ENCODE peak calls at places on chromosomes 4 and X, in ten cellular contexts. One of them, this sample, is unnamed.

GRCh38 chr4:8224596-8225289 is 25.7 kb downstream of the SH3TC1 start:
- DNase-seq in tibial nerve: no peak
- DNase-seq in fibroblast of lung: no peak
- DNase-seq in AG04450: no peak
- DNase-seq in HFFc6: no peak
- DNase-seq in heart left ventricle: peak
- DNase-seq in foreskin fibroblast: no peak
- DNase-seq in BE2C: no peak
- DNase-seq in GM12864: no peak
- DNase-seq in cardiac muscle cell: no peak
- DNase-seq in this sample: no peak

GRCh38 chr4:104093247-104093646 is 373.5 kb upstream of the TACR3 start:
- DNase-seq in heart left ventricle: no peak
- DNase-seq in cardiac muscle cell: no peak
- DNase-seq in HFFc6: no peak
- DNase-seq in fibroblast of lung: no peak
- DNase-seq in tibial nerve: no peak
- DNase-seq in foreskin fibroblast: no peak
- DNase-seq in AG04450: no peak
- DNase-seq in BE2C: no peak
- DNase-seq in GM12864: no peak
- DNase-seq in this sample: no peak

GRCh38 chr4:4260185-4260751 is 12.2 kb upstream of the TMEM128 start:
- DNase-seq in foreskin fibroblast: peak
- DNase-seq in GM12864: peak
- DNase-seq in HFFc6: peak
- DNase-seq in fibroblast of lung: peak
- DNase-seq in cardiac muscle cell: no peak
- DNase-seq in heart left ventricle: no peak
- DNase-seq in tibial nerve: no peak
- DNase-seq in AG04450: no peak
- DNase-seq in BE2C: no peak
- DNase-seq in this sample: no peak

GRCh38 chr4:156888762-156889161 is 82.8 kb downstream of the PDGFC start:
- DNase-seq in HFFc6: peak
- DNase-seq in cardiac muscle cell: no peak
- DNase-seq in GM12864: no peak
- DNase-seq in foreskin fibroblast: peak
- DNase-seq in tibial nerve: no peak
- DNase-seq in heart left ventricle: no peak
- DNase-seq in AG04450: no peak
- DNase-seq in BE2C: no peak
- DNase-seq in fibroblast of lung: peak
- DNase-seq in this sample: no peak

GRCh38 chrX:38975368-38975767 is 174.1 kb downstream of the MID1IP1 start:
- DNase-seq in tibial nerve: no peak
- DNase-seq in cardiac muscle cell: no peak
- DNase-seq in GM12864: no peak
- DNase-seq in BE2C: no peak
- DNase-seq in heart left ventricle: no peak
- DNase-seq in AG04450: no peak
- DNase-seq in foreskin fibroblast: peak
- DNase-seq in fibroblast of lung: no peak
- DNase-seq in HFFc6: no peak
- DNase-seq in this sample: no peak

GRCh38 chr4:150525321-150525868 is 56.6 kb upstream of the MAB21L2 start:
- DNase-seq in BE2C: no peak
- DNase-seq in cardiac muscle cell: no peak
- DNase-seq in HFFc6: no peak
- DNase-seq in heart left ventricle: no peak
- DNase-seq in fibroblast of lung: no peak
- DNase-seq in tibial nerve: no peak
- DNase-seq in foreskin fibroblast: no peak
- DNase-seq in AG04450: no peak
- DNase-seq in GM12864: no peak
- DNase-seq in this sample: no peak

GRCh38 chr4:10727140-10727880 is 42.7 kb upstream of the CLNK start:
- DNase-seq in GM12864: peak
- DNase-seq in tibial nerve: no peak
- DNase-seq in cardiac muscle cell: no peak
- DNase-seq in BE2C: no peak
- DNase-seq in AG04450: no peak
- DNase-seq in HFFc6: no peak
- DNase-seq in fibroblast of lung: no peak
- DNase-seq in heart left ventricle: no peak
- DNase-seq in foreskin fibroblast: no peak
- DNase-seq in this sample: no peak

GRCh38 chrX:110317079-110317819 is 636 bp downstream of the AMMECR1 start:
- DNase-seq in cardiac muscle cell: peak
- DNase-seq in GM12864: no peak
- DNase-seq in tibial nerve: no peak
- DNase-seq in fibroblast of lung: no peak
- DNase-seq in BE2C: peak
- DNase-seq in AG04450: no peak
- DNase-seq in foreskin fibroblast: peak
- DNase-seq in HFFc6: no peak
- DNase-seq in heart left ventricle: no peak
- DNase-seq in this sample: peak

GRCh38 chr4:170008376-170008775 is 17.8 kb downstream of the MFAP3L start:
- DNase-seq in BE2C: no peak
- DNase-seq in HFFc6: peak
- DNase-seq in heart left ventricle: no peak
- DNase-seq in fibroblast of lung: no peak
- DNase-seq in GM12864: no peak
- DNase-seq in AG04450: no peak
- DNase-seq in cardiac muscle cell: no peak
- DNase-seq in tibial nerve: no peak
- DNase-seq in foreskin fibroblast: peak
- DNase-seq in this sample: no peak

GRCh38 chrX:67922950-67923349 is 379.1 kb downstream of the AR start:
- DNase-seq in cardiac muscle cell: no peak
- DNase-seq in AG04450: no peak
- DNase-seq in BE2C: no peak
- DNase-seq in GM12864: no peak
- DNase-seq in tibial nerve: no peak
- DNase-seq in foreskin fibroblast: no peak
- DNase-seq in heart left ventricle: no peak
- DNase-seq in fibroblast of lung: no peak
- DNase-seq in HFFc6: no peak
- DNase-seq in this sample: no peak

GRCh38 chr4:13162886-13163285 is 321.3 kb downstream of the RAB28 start:
- DNase-seq in cardiac muscle cell: peak
- DNase-seq in HFFc6: no peak
- DNase-seq in foreskin fibroblast: no peak
- DNase-seq in BE2C: no peak
- DNase-seq in AG04450: no peak
- DNase-seq in tibial nerve: no peak
- DNase-seq in heart left ventricle: no peak
- DNase-seq in fibroblast of lung: peak
- DNase-seq in GM12864: no peak
- DNase-seq in this sample: no peak

GRCh38 chr4:118989098-118990080 is 100.7 kb downstream of the SYNPO2 start:
- DNase-seq in heart left ventricle: no peak
- DNase-seq in AG04450: no peak
- DNase-seq in GM12864: no peak
- DNase-seq in cardiac muscle cell: no peak
- DNase-seq in foreskin fibroblast: peak
- DNase-seq in HFFc6: peak
- DNase-seq in tibial nerve: no peak
- DNase-seq in fibroblast of lung: peak
- DNase-seq in BE2C: no peak
- DNase-seq in this sample: no peak

GRCh38 chr4:1260418-1261106 is 11.6 kb upstream of the CTBP1 start:
- DNase-seq in heart left ventricle: no peak
- DNase-seq in foreskin fibroblast: no peak
- DNase-seq in GM12864: no peak
- DNase-seq in cardiac muscle cell: no peak
- DNase-seq in HFFc6: no peak
- DNase-seq in AG04450: no peak
- DNase-seq in tibial nerve: no peak
- DNase-seq in fibroblast of lung: no peak
- DNase-seq in BE2C: no peak
- DNase-seq in this sample: no peak

GRCh38 chr4:168360271-168360670 is 41.7 kb upstream of the DDX60 start:
- DNase-seq in heart left ventricle: no peak
- DNase-seq in BE2C: no peak
- DNase-seq in tibial nerve: no peak
- DNase-seq in fibroblast of lung: peak
- DNase-seq in HFFc6: no peak
- DNase-seq in GM12864: no peak
- DNase-seq in cardiac muscle cell: no peak
- DNase-seq in AG04450: no peak
- DNase-seq in foreskin fibroblast: no peak
- DNase-seq in this sample: no peak

GRCh38 chr4:119151161-119151560 is 15.5 kb downstream of the MYOZ2 start:
- DNase-seq in GM12864: no peak
- DNase-seq in AG04450: no peak
- DNase-seq in HFFc6: no peak
- DNase-seq in tibial nerve: no peak
- DNase-seq in BE2C: no peak
- DNase-seq in cardiac muscle cell: no peak
- DNase-seq in fibroblast of lung: no peak
- DNase-seq in heart left ventricle: no peak
- DNase-seq in foreskin fibroblast: no peak
- DNase-seq in this sample: no peak

GRCh38 chrX:130118396-130118795 is 8.1 kb upstream of the ELF4 start:
- DNase-seq in fibroblast of lung: peak
- DNase-seq in cardiac muscle cell: no peak
- DNase-seq in GM12864: no peak
- DNase-seq in tibial nerve: no peak
- DNase-seq in foreskin fibroblast: peak
- DNase-seq in BE2C: no peak
- DNase-seq in HFFc6: peak
- DNase-seq in AG04450: peak
- DNase-seq in heart left ventricle: no peak
- DNase-seq in this sample: no peak

GRCh38 chr4:133801858-133802257 is 399.7 kb downstream of the PABPC4L start:
- DNase-seq in fibroblast of lung: no peak
- DNase-seq in cardiac muscle cell: no peak
- DNase-seq in AG04450: no peak
- DNase-seq in GM12864: no peak
- DNase-seq in tibial nerve: no peak
- DNase-seq in HFFc6: no peak
- DNase-seq in heart left ventricle: no peak
- DNase-seq in BE2C: no peak
- DNase-seq in foreskin fibroblast: no peak
- DNase-seq in this sample: no peak

GRCh38 chr4:6378493-6379445 is 93.6 kb downstream of the PPP2R2C start:
- DNase-seq in BE2C: no peak
- DNase-seq in fibroblast of lung: no peak
- DNase-seq in heart left ventricle: peak
- DNase-seq in HFFc6: no peak
- DNase-seq in AG04450: no peak
- DNase-seq in cardiac muscle cell: no peak
- DNase-seq in foreskin fibroblast: no peak
- DNase-seq in GM12864: no peak
- DNase-seq in tibial nerve: no peak
- DNase-seq in this sample: no peak

GRCh38 chr4:112514449-112515277 is 1.3 kb downstream of the NEUROG2 start:
- DNase-seq in fibroblast of lung: no peak
- DNase-seq in heart left ventricle: peak
- DNase-seq in BE2C: peak
- DNase-seq in GM12864: no peak
- DNase-seq in foreskin fibroblast: no peak
- DNase-seq in cardiac muscle cell: no peak
- DNase-seq in HFFc6: no peak
- DNase-seq in AG04450: no peak
- DNase-seq in tibial nerve: no peak
- DNase-seq in this sample: no peak
- TF ChIP-seq CTCF in fibroblast of lung: no peak
- TF ChIP-seq CTCF in heart left ventricle: no peak
- TF ChIP-seq CTCF in BE2C: no peak
- TF ChIP-seq CTCF in GM12864: peak
- TF ChIP-seq CTCF in foreskin fibroblast: no peak
- TF ChIP-seq CTCF in cardiac muscle cell: no peak
- TF ChIP-seq CTCF in HFFc6: no peak
- TF ChIP-seq CTCF in AG04450: no peak
- TF ChIP-seq CTCF in tibial nerve: no peak
- TF ChIP-seq CTCF in this sample: no peak

DNA sequence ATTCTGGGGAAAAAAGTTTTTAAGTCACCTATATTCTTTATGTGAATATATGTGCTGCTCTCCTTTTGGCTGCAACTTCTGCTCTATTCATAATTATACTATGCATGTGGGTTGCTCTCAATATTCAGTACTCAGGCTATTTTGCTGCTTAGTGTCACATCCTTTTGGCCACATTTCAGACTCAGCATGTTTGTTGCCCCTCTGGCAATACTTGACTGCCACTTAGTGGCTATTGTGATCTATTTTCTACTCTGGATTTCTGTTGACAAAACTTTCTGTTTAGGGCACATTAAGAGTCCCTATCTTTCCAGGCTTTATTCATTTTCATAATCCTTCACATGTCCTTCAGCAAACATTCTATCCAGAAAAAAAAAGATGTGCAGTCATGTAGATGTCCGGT is 15.8 kb upstream of the CT45A1 start:
- DNase-seq in heart left ventricle: no peak
- DNase-seq in tibial nerve: no peak
- DNase-seq in AG04450: no peak
- DNase-seq in foreskin fibroblast: no peak
- DNase-seq in cardiac muscle cell: no peak
- DNase-seq in HFFc6: no peak
- DNase-seq in fibroblast of lung: no peak
- DNase-seq in GM12864: no peak
- DNase-seq in BE2C: no peak
- DNase-seq in this sample: no peak
- TF ChIP-seq CTCF in heart left ventricle: no peak
- TF ChIP-seq CTCF in tibial nerve: no peak
- TF ChIP-seq CTCF in AG04450: no peak
- TF ChIP-seq CTCF in foreskin fibroblast: no peak
- TF ChIP-seq CTCF in cardiac muscle cell: no peak
- TF ChIP-seq CTCF in HFFc6: no peak
- TF ChIP-seq CTCF in fibroblast of lung: no peak
- TF ChIP-seq CTCF in GM12864: no peak
- TF ChIP-seq CTCF in BE2C: no peak
- TF ChIP-seq CTCF in this sample: no peak

GRCh38 chrX:5683996-5684395 is 544.7 kb downstream of the NLGN4X start:
- DNase-seq in cardiac muscle cell: no peak
- DNase-seq in BE2C: no peak
- DNase-seq in GM12864: no peak
- DNase-seq in fibroblast of lung: no peak
- DNase-seq in AG04450: no peak
- DNase-seq in foreskin fibroblast: no peak
- DNase-seq in heart left ventricle: no peak
- DNase-seq in tibial nerve: no peak
- DNase-seq in HFFc6: no peak
- DNase-seq in this sample: no peak

GRCh38 chrX:5681159-5681558 is 547.5 kb downstream of the NLGN4X start:
- DNase-seq in GM12864: no peak
- DNase-seq in tibial nerve: no peak
- DNase-seq in fibroblast of lung: peak
- DNase-seq in BE2C: no peak
- DNase-seq in cardiac muscle cell: no peak
- DNase-seq in HFFc6: no peak
- DNase-seq in foreskin fibroblast: peak
- DNase-seq in heart left ventricle: no peak
- DNase-seq in AG04450: no peak
- DNase-seq in this sample: no peak
- TF ChIP-seq CTCF in GM12864: no peak
- TF ChIP-seq CTCF in tibial nerve: no peak
- TF ChIP-seq CTCF in fibroblast of lung: no peak
- TF ChIP-seq CTCF in BE2C: no peak
- TF ChIP-seq CTCF in cardiac muscle cell: no peak
- TF ChIP-seq CTCF in HFFc6: no peak
- TF ChIP-seq CTCF in foreskin fibroblast: peak
- TF ChIP-seq CTCF in heart left ventricle: no peak
- TF ChIP-seq CTCF in AG04450: no peak
- TF ChIP-seq CTCF in this sample: no peak

GRCh38 chrX:150683536-150684146 is 9.6 kb upstream of the MTMR1 start:
- DNase-seq in tibial nerve: no peak
- DNase-seq in heart left ventricle: no peak
- DNase-seq in fibroblast of lung: no peak
- DNase-seq in BE2C: no peak
- DNase-seq in HFFc6: peak
- DNase-seq in foreskin fibroblast: peak
- DNase-seq in GM12864: no peak
- DNase-seq in AG04450: no peak
- DNase-seq in cardiac muscle cell: peak
- DNase-seq in this sample: no peak
- TF ChIP-seq CTCF in tibial nerve: no peak
- TF ChIP-seq CTCF in heart left ventricle: peak
- TF ChIP-seq CTCF in fibroblast of lung: peak
- TF ChIP-seq CTCF in BE2C: peak
- TF ChIP-seq CTCF in HFFc6: peak
- TF ChIP-seq CTCF in foreskin fibroblast: peak
- TF ChIP-seq CTCF in GM12864: peak
- TF ChIP-seq CTCF in AG04450: peak
- TF ChIP-seq CTCF in cardiac muscle cell: peak
- TF ChIP-seq CTCF in this sample: peak

This sample was measured in natural killer cell.